ENCODE peak calls at places on chromosome 21, in ten cellular contexts. H is spleen; P is RPMI7951; R is head of caudate nucleus; Y is stimulated activated naive CD4-positive, alpha-beta T cell treated with Interleukin-2 at 50 U/mL for 16 hours; I is anterior cingulate cortex; B is stimulated activated CD8-positive, alpha-beta memory T cell treated with anti-CD3 and anti-CD28 coated beads, Interleukin-15, amount 100 ng/mL, for 4 hours; U is OCI-LY7; K is stimulated activated CD4-positive, alpha-beta T cell treated with anti-CD3 and anti-CD28 coated beads, Interleukin-12 subunit alpha, Interleukin-12 subunit beta, amount 100 ng/mL, for 48 hours; V is iris pigment epithelial cell. S is an unnamed sample.

GRCh38 chr21:35525443-35525842 is 476.3 kb upstream of the RUNX1 start:
- DNase-seq in H (no peak), P (peak), R (no peak), Y (no peak), I (no peak), B (no peak), U (peak), K (no peak), V (no peak), S (no peak)

GRCh38 chr21:36022704-36023103 is 37.6 kb downstream of the SETD4 start:
- DNase-seq in H (no peak), P (no peak), R (no peak), Y (no peak), I (no peak), B (no peak), U (no peak), K (no peak), V (peak), S (no peak)

GRCh38 chr21:16572032-16572431 is 842.2 kb downstream of the USP25 start:
- DNase-seq in H (no peak), P (no peak), R (no peak), Y (no peak), I (no peak), B (no peak), U (no peak), K (no peak), V (peak), S (no peak)

GRCh38 chr21:41348434-41348833 is 13.4 kb upstream of the MX2 start:
- DNase-seq in H (no peak), P (no peak), R (no peak), Y (no peak), I (no peak), B (no peak), U (no peak), K (no peak), V (no peak), S (no peak)

GRCh38 chr21:42216726-42217572 is 2.0 kb upstream of the ABCG1 start:
- DNase-seq in H (peak), P (no peak), R (no peak), Y (no peak), I (no peak), B (no peak), U (no peak), K (no peak), V (no peak), S (no peak)

GRCh38 chr21:21084179-21084578 is 86.0 kb downstream of the NCAM2 start:
- DNase-seq in H (no peak), P (no peak), R (no peak), Y (no peak), I (no peak), B (no peak), U (no peak), K (no peak), V (peak), S (no peak)

GRCh38 chr21:44509539-44509938 is 30.5 kb downstream of the KRTAP10-1 start:
- DNase-seq in H (no peak), P (peak), R (no peak), Y (no peak), I (no peak), B (no peak), U (peak), K (no peak), V (no peak), S (no peak)

GRCh38 chr21:44727321-44727720 is 15.9 kb upstream of the TSPEAR start:
- DNase-seq in H (no peak), P (no peak), R (no peak), Y (no peak), I (no peak), B (no peak), U (no peak), K (no peak), V (no peak), S (no peak)

GRCh38 chr21:16514316-16514715 is 784.5 kb downstream of the USP25 start:
- DNase-seq in H (no peak), P (no peak), R (no peak), Y (no peak), I (no peak), B (no peak), U (no peak), K (no peak), V (peak), S (no peak)

GRCh38 chr21:8989261-8989882 is 1532.0 kb upstream of the TPTE start:
- DNase-seq in H (no peak), P (peak), R (no peak), Y (no peak), I (no peak), B (no peak), U (no peak), K (no peak), V (no peak), S (no peak)

GRCh38 chr21:41064325-41064724 is 103.6 kb upstream of the BACE2 start:
- DNase-seq in H (no peak), P (no peak), R (peak), Y (no peak), I (no peak), B (no peak), U (no peak), K (no peak), V (no peak), S (no peak)

GRCh38 chr21:33541105-33541711 is 709 bp downstream of the GART start:
- DNase-seq in H (no peak), P (peak), R (no peak), Y (no peak), I (peak), B (no peak), U (peak), K (no peak), V (peak), S (no peak)

GRCh38 chr21:45845790-45846130 is 135.8 kb upstream of the COL6A1 start:
- DNase-seq in H (no peak), P (no peak), R (no peak), Y (no peak), I (no peak), B (no peak), U (no peak), K (no peak), V (no peak), S (no peak)

GRCh38 chr21:9837946-9838801 is 683.2 kb upstream of the TPTE start:
- DNase-seq in H (peak), P (no peak), R (no peak), Y (no peak), I (no peak), B (no peak), U (no peak), K (no peak), V (no peak), S (no peak)

GRCh38 chr21:17231124-17231523 is 281.7 kb upstream of the CXADR start:
- DNase-seq in H (no peak), P (no peak), R (no peak), Y (no peak), I (no peak), B (no peak), U (no peak), K (no peak), V (no peak), S (no peak)

GRCh38 chr21:43721225-43721605 is 2.3 kb downstream of the PDXK start:
- DNase-seq in H (no peak), P (no peak), R (no peak), Y (no peak), I (no peak), B (no peak), U (no peak), K (no peak), V (no peak), S (no peak)

GRCh38 chr21:42537106-42537742 is 23.6 kb downstream of the SLC37A1 start:
- DNase-seq in H (no peak), P (peak), R (no peak), Y (no peak), I (no peak), B (no peak), U (peak), K (no peak), V (no peak), S (no peak)

GRCh38 chr21:45054927-45055612 is 19.3 kb upstream of the ADARB1 start:
- DNase-seq in H (no peak), P (no peak), R (no peak), Y (no peak), I (no peak), B (no peak), U (peak), K (no peak), V (no peak), S (no peak)

GRCh38 chr21:46215436-46216131 is 13.0 kb downstream of the LSS start:
- DNase-seq in H (peak), P (no peak), R (no peak), Y (no peak), I (no peak), B (no peak), U (no peak), K (no peak), V (no peak), S (no peak)

GRCh38 chr21:30340714-30341573 is 3.5 kb upstream of the KRTAP27-1 start:
- DNase-seq in H (no peak), P (peak), R (peak), Y (no peak), I (no peak), B (no peak), U (peak), K (no peak), V (peak), S (no peak)

GRCh38 chr21:19507682-19508260 is 1104.2 kb upstream of the TMPRSS15 start:
- DNase-seq in H (no peak), P (no peak), R (no peak), Y (no peak), I (no peak), B (no peak), U (peak), K (no peak), V (no peak), S (no peak)

GRCh38 chr21:34336756-34337391 is 26.9 kb upstream of the KCNE2 start:
- DNase-seq in H (no peak), P (no peak), R (no peak), Y (no peak), I (no peak), B (no peak), U (no peak), K (no peak), V (peak), S (no peak)

GRCh38 chr21:45119812-45120211 is 45.4 kb downstream of the ADARB1 start:
- DNase-seq in H (no peak), P (no peak), R (no peak), Y (no peak), I (no peak), B (no peak), U (no peak), K (no peak), V (no peak), S (no peak)

GRCh38 chr21:44920694-44921604 is at the start of gene ITGB2:
- DNase-seq in H (peak), P (no peak), R (no peak), Y (peak), I (no peak), B (no peak), U (peak), K (no peak), V (no peak), S (peak)